ENCODE peak calls at places on chromosomes 6 and 20, in five cellular contexts. X is prostate gland, C is heart left ventricle, G is adrenal gland, N is body of pancreas. L is an unnamed sample.

GRCh38 chr20:63137851-63138415 is 78.0 kb downstream of the YTHDF1 start:
- DNase-seq in X (no peak), C (peak), G (no peak), N (no peak), L (no peak)

GRCh38 chr6:1634081-1634480 is 24.4 kb downstream of the FOXC1 start:
- DNase-seq in X (no peak), C (no peak), G (no peak), N (no peak), L (no peak)

GRCh38 chr20:36525620-36526365 is 15.5 kb upstream of the MYL9 start:
- DNase-seq in X (no peak), C (no peak), G (no peak), N (no peak), L (no peak)

GRCh38 chr6:11685411-11686093 is 93.1 kb downstream of the ADTRP start:
- DNase-seq in X (no peak), C (no peak), G (no peak), N (no peak), L (no peak)

GRCh38 chr6:140203611-140204553 is 829.4 kb upstream of the CITED2 start:
- DNase-seq in X (no peak), C (no peak), G (no peak), N (no peak), L (no peak)

GRCh38 chr6:15066433-15067337 is 179.2 kb upstream of the JARID2 start:
- DNase-seq in X (no peak), C (no peak), G (peak), N (no peak), L (no peak)

GRCh38 chr6:64249129-64249528 is 613.5 kb downstream of the PHF3 start:
- DNase-seq in X (no peak), C (no peak), G (no peak), N (no peak), L (no peak)

GRCh38 chr20:43915209-43916072 is 789 bp downstream of the TOX2 start:
- DNase-seq in X (no peak), C (no peak), G (no peak), N (no peak), L (no peak)

GRCh38 chr20:57265649-57266250 is 691 bp downstream of the BMP7 start:
- DNase-seq in X (no peak), C (no peak), G (no peak), N (no peak), L (no peak)

GRCh38 chr20:24768226-24768625 is 180.8 kb upstream of the CST7 start:
- DNase-seq in X (no peak), C (no peak), G (no peak), N (no peak), L (no peak)

GRCh38 chr6:78942451-78942850 is 75.1 kb downstream of the IRAK1BP1 start:
- DNase-seq in X (no peak), C (no peak), G (no peak), N (no peak), L (no peak)

GRCh38 chr6:131427441-131428051 is 145.5 kb upstream of the ARG1 start:
- DNase-seq in X (no peak), C (no peak), G (peak), N (no peak), L (no peak)

GRCh38 chr6:52937908-52938307 is 28.4 kb upstream of the GSTA3 start:
- DNase-seq in X (no peak), C (no peak), G (no peak), N (no peak), L (no peak)

GRCh38 chr20:631091-631490 is 21.0 kb upstream of the TCF15 start:
- DNase-seq in X (no peak), C (no peak), G (no peak), N (no peak), L (no peak)

GRCh38 chr6:169930799-169931198 is 179.4 kb downstream of the ERMARD start:
- DNase-seq in X (no peak), C (no peak), G (no peak), N (no peak), L (no peak)

GRCh38 chr20:22909436-22909835 is 125.7 kb upstream of the SSTR4 start:
- DNase-seq in X (no peak), C (no peak), G (no peak), N (no peak), L (no peak)

GRCh38 chr6:169452117-169452868 is 198.6 kb upstream of the THBS2 start:
- DNase-seq in X (no peak), C (peak), G (peak), N (peak), L (peak)

GRCh38 chr6:157631388-157631787 is 191.7 kb upstream of the SNX9 start:
- DNase-seq in X (no peak), C (no peak), G (no peak), N (no peak), L (no peak)

GRCh38 chr20:1282966-1283365 is 16.9 kb downstream of the SNPH start:
- DNase-seq in X (no peak), C (no peak), G (no peak), N (no peak), L (no peak)

GRCh38 chr6:27176096-27176495 is 71.4 kb upstream of the PRSS16 start:
- DNase-seq in X (no peak), C (no peak), G (no peak), N (no peak), L (no peak)

GRCh38 chr20:32466739-32467505 is 108.8 kb downstream of the ASXL1 start:
- DNase-seq in X (no peak), C (peak), G (no peak), N (peak), L (no peak)

GRCh38 chr6:165732696-165733486 is 69.8 kb upstream of the PDE10A start:
- DNase-seq in X (no peak), C (no peak), G (no peak), N (no peak), L (peak)

GRCh38 chr6:167767715-167768107 is 59.0 kb upstream of the AFDN start:
- DNase-seq in X (no peak), C (no peak), G (no peak), N (no peak), L (no peak)

GRCh38 chr6:167770291-167770955 is 56.3 kb upstream of the AFDN start:
- DNase-seq in X (no peak), C (no peak), G (no peak), N (no peak), L (no peak)

GRCh38 chr6:167766986-167767714 is 59.6 kb upstream of the AFDN start:
- DNase-seq in X (no peak), C (no peak), G (no peak), N (no peak), L (no peak)

GRCh38 chr6:167769408-167770190 is 57.1 kb upstream of the AFDN start:
- DNase-seq in X (no peak), C (no peak), G (no peak), N (no peak), L (no peak)

GRCh38 chr6:167768471-167769215 is 58.1 kb upstream of the AFDN start:
- DNase-seq in X (no peak), C (no peak), G (no peak), N (no peak), L (no peak)
- TF ChIP-seq POLR2A in X (no peak), C (no peak), G (no peak), N (no peak), L (no peak)

GRCh38 chr6:606829-607379 is 50.0 kb downstream of the HUS1B start:
- DNase-seq in X (no peak), C (no peak), G (no peak), N (no peak), L (no peak)

GRCh38 chr6:599946-600448 is 56.9 kb downstream of the HUS1B start:
- DNase-seq in X (no peak), C (no peak), G (no peak), N (no peak), L (no peak)

GRCh38 chr6:609905-610304 is 47.0 kb downstream of the HUS1B start:
- DNase-seq in X (no peak), C (no peak), G (no peak), N (no peak), L (no peak)

GRCh38 chr6:603265-603664 is 53.6 kb downstream of the HUS1B start:
- DNase-seq in X (no peak), C (no peak), G (no peak), N (no peak), L (no peak)

GRCh38 chr6:604579-604978 is 52.3 kb downstream of the HUS1B start:
- DNase-seq in X (no peak), C (peak), G (no peak), N (no peak), L (no peak)
- TF ChIP-seq POLR2A in X (no peak), C (no peak), G (no peak), N (no peak), L (no peak)

GRCh38 chr6:3796396-3796795 is 44.9 kb upstream of the PXDC1 start:
- DNase-seq in X (no peak), C (no peak), G (no peak), N (peak), L (no peak)

GRCh38 chr6:3791526-3792212 is 40.2 kb upstream of the PXDC1 start:
- DNase-seq in X (no peak), C (no peak), G (no peak), N (no peak), L (peak)

GRCh38 chr6:3793545-3793944 is 42.0 kb upstream of the PXDC1 start:
- DNase-seq in X (no peak), C (no peak), G (no peak), N (no peak), L (no peak)

GRCh38 chr6:3795836-3796395 is 44.4 kb upstream of the PXDC1 start:
- DNase-seq in X (no peak), C (no peak), G (no peak), N (no peak), L (no peak)

DNA sequence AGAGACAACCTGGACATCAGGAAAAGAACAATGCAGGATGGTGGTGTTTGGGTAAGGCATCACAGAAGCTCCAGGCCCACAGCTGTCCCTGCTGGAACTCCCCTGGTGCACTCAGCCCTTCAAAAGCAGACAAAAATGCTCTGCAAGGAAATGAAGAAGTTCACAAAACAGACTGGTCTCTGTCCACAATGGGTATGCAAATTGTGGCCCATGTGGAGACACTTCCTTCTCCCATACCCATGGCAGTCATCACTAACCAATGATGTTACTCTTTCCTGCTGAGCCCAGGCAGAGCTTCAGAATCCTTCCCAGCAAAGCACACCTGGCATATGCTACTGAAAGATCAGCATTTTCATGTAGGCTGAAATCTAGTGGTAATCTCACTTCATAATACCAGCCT is 42.6 kb upstream of the PXDC1 start:
- DNase-seq in X (no peak), C (no peak), G (no peak), N (no peak), L (no peak)
- TF ChIP-seq POLR2A in X (no peak), C (no peak), G (no peak), N (no peak), L (no peak)

DNA sequence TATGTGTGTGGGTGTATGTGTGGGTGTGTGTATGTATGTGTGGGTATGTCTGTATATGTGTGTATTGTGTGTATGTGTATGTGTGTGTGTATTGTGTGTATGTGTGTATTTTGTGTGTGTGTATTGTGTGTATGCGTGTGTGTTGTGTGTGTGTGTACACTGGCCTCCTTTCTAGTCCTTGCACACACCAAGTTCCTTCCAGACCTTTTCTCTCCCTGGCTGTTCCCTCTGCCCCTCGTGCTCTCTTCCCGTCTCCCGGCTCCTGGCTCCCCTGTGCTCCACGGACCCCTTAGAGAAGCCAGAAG is 11.4 kb downstream of the VSTM2L start:
- DNase-seq in X (no peak), C (no peak), G (no peak), N (no peak), L (no peak)
- TF ChIP-seq POLR2A in X (no peak), C (no peak), G (no peak), N (no peak), L (no peak)

GRCh38 chr6:80457044-80457933 is 350.8 kb downstream of the BCKDHB start:
- DNase-seq in X (peak), C (peak), G (peak), N (peak), L (peak)

GRCh38 chr6:80449756-80450155 is 343.3 kb downstream of the BCKDHB start:
- DNase-seq in X (no peak), C (no peak), G (no peak), N (no peak), L (no peak)

GRCh38 chr6:80454661-80455365 is 348.3 kb downstream of the BCKDHB start:
- DNase-seq in X (no peak), C (no peak), G (no peak), N (no peak), L (no peak)

GRCh38 chr6:80454197-80454596 is 347.7 kb downstream of the BCKDHB start:
- DNase-seq in X (no peak), C (no peak), G (no peak), N (no peak), L (no peak)
- TF ChIP-seq POLR2A in X (no peak), C (no peak), G (no peak), N (no peak), L (no peak)

L was measured in lower leg skin.